ENCODE peak calls at places on chromosomes 12 and 14, in six cellular contexts. Q is foreskin keratinocyte, W is endodermal cell, I is left ventricle myocardium inferior, U is AG09309, E is ascending aorta. Z is an unnamed sample.

GRCh38 chr12:101697930-101698781 is 716 bp downstream of the CHPT1 start:
- DNase-seq in Q (no peak), W (peak; percentile 77), I (peak; percentile 64), U (no peak), E (peak; percentile 79), Z (no peak)

GRCh38 chr12:52247622-52248540 is 14.8 kb downstream of the KRT7 start:
- DNase-seq in Q (no peak), W (peak; percentile 56), I (no peak), U (no peak), E (peak; percentile 61), Z (no peak)

GRCh38 chr12:52763991-52764390 is 13.2 kb downstream of the KRT76 start:
- DNase-seq in Q (no peak), W (no peak), I (no peak), U (no peak), E (no peak), Z (no peak)

GRCh38 chr12:62698701-62699101 is 232.1 kb downstream of the MON2 start:
- DNase-seq in Q (no peak), W (no peak), I (no peak), U (no peak), E (no peak), Z (no peak)

GRCh38 chr12:91893476-91893875 is 252.2 kb downstream of the BTG1 start:
- DNase-seq in Q (no peak), W (no peak), I (no peak), U (no peak), E (no peak), Z (no peak)

GRCh38 chr12:108568653-108569154 is 6.3 kb downstream of the ISCU start:
- DNase-seq in Q (no peak), W (peak; percentile 41), I (no peak), U (no peak), E (peak; percentile 39), Z (no peak)

GRCh38 chr12:105296116-105297095 is 34.1 kb upstream of the C12orf75 start:
- DNase-seq in Q (no peak), W (no peak), I (no peak), U (no peak), E (no peak), Z (no peak)

GRCh38 chr14:20905661-20906060 is 14.5 kb downstream of the RNASE3 start:
- DNase-seq in Q (no peak), W (no peak), I (no peak), U (no peak), E (no peak), Z (no peak)

GRCh38 chr12:117091758-117092510 is 7.3 kb downstream of the TESC start:
- DNase-seq in Q (no peak), W (peak; percentile 46), I (no peak), U (no peak), E (no peak), Z (no peak)

GRCh38 chr12:2386566-2386965 is 333.8 kb downstream of the CACNA1C start:
- DNase-seq in Q (no peak), W (peak; percentile 49), I (no peak), U (no peak), E (peak; percentile 53), Z (peak; percentile 3)

GRCh38 chr14:74528406-74528805 is 34.8 kb downstream of the ISCA2 start:
- DNase-seq in Q (no peak), W (no peak), I (no peak), U (no peak), E (no peak), Z (no peak)

GRCh38 chr14:74531011-74531410 is 37.4 kb downstream of the ISCA2 start:
- DNase-seq in Q (no peak), W (no peak), I (no peak), U (no peak), E (no peak), Z (no peak)

GRCh38 chr14:74528886-74529285 is 35.3 kb downstream of the ISCA2 start:
- DNase-seq in Q (no peak), W (no peak), I (no peak), U (no peak), E (no peak), Z (no peak)

GRCh38 chr14:74532246-74532645 is 38.7 kb downstream of the ISCA2 start:
- DNase-seq in Q (no peak), W (no peak), I (no peak), U (no peak), E (no peak), Z (no peak)

DNA sequence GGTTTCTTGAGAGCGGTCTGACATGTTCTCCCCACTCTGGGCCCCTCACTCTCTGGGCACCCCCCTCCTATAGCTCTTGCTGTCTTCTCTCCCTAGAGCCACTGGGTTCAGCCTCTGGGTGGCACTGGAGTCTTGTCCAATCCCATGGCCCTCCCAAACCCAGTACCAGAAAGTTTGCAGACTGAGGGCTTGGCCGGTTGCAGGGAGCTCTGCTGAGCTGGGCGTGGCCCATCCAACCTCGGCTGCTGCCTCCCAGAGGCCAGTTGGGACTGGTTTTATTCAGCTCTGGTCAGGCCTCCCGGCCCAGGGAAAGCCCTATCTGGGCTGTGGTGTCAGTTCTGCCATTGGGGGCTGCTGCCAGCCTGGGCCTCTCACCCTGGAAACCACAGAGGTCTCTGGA is 37.9 kb downstream of the ISCA2 start:
- DNase-seq in Q (no peak), W (peak; percentile 90), I (peak; percentile 33), U (no peak), E (no peak), Z (no peak)
- TF ChIP-seq CTCF in Q (peak; percentile 44), W (peak; percentile 36), I (peak; percentile 52), U (peak; percentile 39), E (no peak), Z (no peak)

GRCh38 chr12:50187084-50187900 is 20.1 kb upstream of the CERS5 start:
- DNase-seq in Q (peak; percentile 28), W (no peak), I (no peak), U (peak; percentile 89), E (no peak), Z (no peak)
- TF ChIP-seq CTCF in Q (no peak), W (no peak), I (no peak), U (peak; percentile 17), E (no peak), Z (no peak)

GRCh38 chr12:26274441-26275312 is 79.3 kb downstream of the SSPN start:
- DNase-seq in Q (peak; percentile 98), W (peak; percentile 83), I (peak; percentile 78), U (peak; percentile 99), E (peak; percentile 96), Z (peak; percentile 58)
- TF ChIP-seq CTCF in Q (peak; percentile 47), W (peak; percentile 30), I (no peak), U (peak; percentile 41), E (no peak), Z (no peak)

GRCh38 chr14:42911642-42912041 is 1305.0 kb downstream of the LRFN5 start:
- DNase-seq in Q (no peak), W (no peak), I (no peak), U (no peak), E (no peak), Z (no peak)
- TF ChIP-seq CTCF in Q (peak; percentile 15), W (peak; percentile 57), I (no peak), U (no peak), E (no peak), Z (no peak)

DNA sequence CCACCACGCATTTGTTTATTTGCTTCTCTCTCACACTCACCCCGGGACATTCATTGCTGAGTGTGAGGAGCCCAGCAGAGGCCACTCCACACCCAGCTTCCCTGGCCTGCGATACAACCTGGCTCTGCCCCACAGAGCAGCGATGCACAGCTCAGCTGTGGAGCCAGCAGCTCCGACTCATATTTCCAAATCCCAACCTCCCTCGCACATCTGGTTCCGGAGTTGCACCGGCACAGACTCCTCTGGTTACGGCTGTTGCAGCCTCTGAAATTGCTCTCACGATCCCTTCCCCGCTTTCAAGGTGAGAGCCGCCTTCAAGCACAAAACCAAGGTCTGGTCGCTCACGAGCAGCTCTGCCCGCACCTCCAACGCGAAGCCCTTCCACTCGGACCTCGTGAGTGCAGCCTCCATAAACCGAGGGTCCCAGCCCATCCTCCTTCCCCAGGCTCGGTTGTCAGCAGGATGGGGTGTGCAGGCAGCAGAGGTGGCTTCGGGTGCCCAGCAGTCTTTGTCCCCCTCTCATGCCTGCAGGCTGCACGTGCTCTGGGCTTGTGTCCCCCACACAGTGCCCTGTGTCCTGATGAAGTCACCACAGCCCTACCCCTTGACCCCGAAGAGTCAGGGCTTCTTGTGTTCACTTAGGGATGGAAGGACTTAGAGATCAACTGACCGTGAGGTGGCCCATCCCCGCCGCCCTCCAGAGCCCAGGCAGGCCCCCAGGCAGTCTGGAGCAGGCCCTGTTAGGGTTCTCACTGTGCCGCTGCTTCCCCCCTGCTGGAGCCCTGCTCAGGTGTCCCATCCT is 184.3 kb downstream of the ADGRD1 start:
- DNase-seq in Q (no peak), W (peak; percentile 74), I (no peak), U (no peak), E (no peak), Z (no peak)
- TF ChIP-seq CTCF in Q (no peak), W (peak; percentile 42), I (peak; percentile 26), U (no peak), E (no peak), Z (no peak)

GRCh38 chr12:43349863-43350262 is 202.1 kb downstream of the ADAMTS20 start:
- DNase-seq in Q (no peak), W (no peak), I (no peak), U (no peak), E (no peak), Z (no peak)
- TF ChIP-seq CTCF in Q (peak; percentile 64), W (peak; percentile 53), I (no peak), U (peak; percentile 29), E (no peak), Z (no peak)

Z was measured in omental fat pad.